ENCODE peak calls at places on chromosomes 16 and 17, in four cellular contexts. E is H9, U is thoracic aorta, P is WERI-Rb-1. H is an unnamed sample.

GRCh38 chr16:10880609-10881452 is 3.8 kb downstream of the CIITA start:
- DNase-seq in P (no peak), U (no peak), E (no peak), H (no peak)

GRCh38 chr17:79495665-79496064 is 115.2 kb downstream of the RBFOX3 start:
- DNase-seq in U (no peak), E (no peak), P (peak; percentile 61), H (no peak)

GRCh38 chr17:76826290-76827138 is 41.7 kb upstream of the MGAT5B start:
- DNase-seq in P (no peak), E (no peak), U (no peak), H (no peak)

GRCh38 chr17:21209511-21210175 is 4.3 kb downstream of the TMEM11 start:
- DNase-seq in E (no peak), P (no peak), U (no peak), H (no peak)

GRCh38 chr17:80706454-80706853 is 161.8 kb downstream of the RPTOR start:
- DNase-seq in U (no peak), P (no peak), E (no peak), H (no peak)

GRCh38 chr16:58797137-58797801 is 63.2 kb upstream of the GOT2 start:
- DNase-seq in U (no peak), P (no peak), E (no peak), H (no peak)

GRCh38 chr16:67451704-67452435 is 20.9 kb downstream of the HSD11B2 start:
- DNase-seq in E (no peak), U (no peak), P (no peak), H (no peak)

GRCh38 chr16:79439866-79440265 is 160.7 kb downstream of the MAF start:
- DNase-seq in P (no peak), U (no peak), E (no peak), H (no peak)

GRCh38 chr16:56370836-56371235 is 54.5 kb downstream of the AMFR start:
- DNase-seq in P (no peak), U (no peak), E (no peak), H (no peak)

GRCh38 chr17:34858941-34859562 is 102.2 kb downstream of the CCT6B start:
- DNase-seq in U (no peak), E (no peak), P (peak; percentile 90), H (no peak)

GRCh38 chr17:58046230-58047094 is 36.8 kb upstream of the DYNLL2 start:
- DNase-seq in E (peak; percentile 66), P (no peak), U (no peak), H (no peak)

GRCh38 chr17:30716461-30717289 is 107.8 kb downstream of the CRLF3 start:
- DNase-seq in E (peak; percentile 56), P (peak; percentile 23), U (no peak), H (no peak)

DNA sequence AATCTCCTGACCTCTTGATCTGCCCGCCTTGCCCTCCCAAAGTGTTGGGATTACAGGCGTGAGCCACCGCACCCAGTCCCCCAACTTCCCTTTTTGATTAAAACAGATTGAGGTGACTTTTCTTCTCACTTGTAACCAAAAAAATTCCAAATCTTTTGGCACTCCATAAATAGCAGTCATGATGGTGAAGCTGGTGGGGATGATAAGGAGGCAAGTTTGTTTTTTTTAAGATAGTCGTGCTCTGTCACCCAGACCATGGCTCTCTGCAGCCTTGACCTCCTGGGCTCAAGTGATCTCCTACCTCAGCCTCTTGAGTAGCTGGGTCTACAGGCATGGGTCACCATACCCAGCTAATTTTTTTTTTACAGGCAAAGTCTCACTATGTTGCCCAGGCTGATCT is 34.7 kb upstream of the PLCG2 start:
- DNase-seq in U (no peak), P (no peak), E (no peak), H (no peak)
- TF ChIP-seq CTCF in U (no peak), P (no peak), E (no peak), H (no peak)

GRCh38 chr16:72935896-72936295 is 112.0 kb downstream of the ZFHX3 start:
- DNase-seq in U (no peak), P (no peak), E (no peak), H (no peak)
- TF ChIP-seq CTCF in U (no peak), P (no peak), E (no peak), H (no peak)

GRCh38 chr17:8153957-8154607 is 1.9 kb upstream of the PER1 start:
- DNase-seq in E (peak; percentile 99), P (peak; percentile 93), U (peak; percentile 97), H (peak; percentile 70)

GRCh38 chr17:8158267-8159031 is 4.3 kb downstream of the VAMP2 start:
- DNase-seq in P (peak; percentile 92), E (peak; percentile 95), U (peak; percentile 72), H (peak; percentile 84)

GRCh38 chr17:8154608-8155152 is 2.5 kb upstream of the PER1 start:
- DNase-seq in P (no peak), U (no peak), E (no peak), H (no peak)

GRCh38 chr17:8155341-8156173 is 3.4 kb upstream of the PER1 start:
- DNase-seq in U (no peak), P (no peak), E (no peak), H (no peak)

GRCh38 chr17:8156174-8156992 is 4.2 kb upstream of the PER1 start:
- DNase-seq in P (peak; percentile 100), U (peak; percentile 100), E (peak; percentile 100), H (peak; percentile 97)
- TF ChIP-seq CTCF in P (no peak), U (no peak), E (no peak), H (no peak)

DNA sequence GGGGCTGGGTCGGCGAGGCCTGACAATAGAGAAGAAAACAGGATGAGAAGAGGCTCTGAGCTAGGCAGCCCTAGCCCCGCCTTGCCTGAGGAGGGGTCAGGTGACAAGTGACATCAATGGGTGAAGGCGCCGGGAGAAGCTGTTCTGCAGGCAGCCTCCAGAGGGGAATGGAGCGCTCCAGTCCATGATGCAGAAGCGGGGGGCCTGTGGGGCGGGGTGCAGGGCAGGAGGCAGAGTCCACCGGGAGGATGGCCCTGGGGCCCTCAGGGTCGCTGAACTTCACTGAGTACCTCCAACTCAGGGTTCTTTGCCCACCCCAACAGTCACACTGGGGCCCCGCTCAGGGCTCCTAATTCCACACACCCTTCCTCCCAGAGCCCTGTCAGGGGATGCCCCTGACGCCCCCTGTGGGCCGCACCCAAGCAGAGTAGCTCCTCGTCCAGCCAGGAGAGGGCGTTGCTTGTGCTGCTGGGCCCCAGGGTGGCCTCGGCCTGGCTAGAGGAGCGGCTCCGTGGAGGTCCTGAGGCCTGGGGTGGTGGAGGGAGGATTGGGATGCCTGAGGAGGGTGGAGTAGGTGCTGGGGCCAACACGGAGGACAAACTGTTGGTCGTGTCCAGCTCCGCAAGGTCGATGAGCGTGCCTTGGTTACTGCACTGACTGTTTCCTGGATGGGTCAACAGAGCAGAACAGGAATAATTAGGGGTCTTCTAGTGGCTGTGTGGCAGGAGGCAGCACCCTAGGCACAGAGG is 20.8 kb downstream of the GGA3 start:
- DNase-seq in P (peak; percentile 94), E (peak; percentile 96), U (no peak), H (peak; percentile 67)
- TF ChIP-seq CTCF in P (peak; percentile 100), E (peak; percentile 99), U (peak; percentile 15), H (peak; percentile 72)

H was measured in GM13976.